ENCODE peak calls at places on chromosomes 1 and 21, in five cellular contexts. R, Z, Y, E and X are unnamed samples.

GRCh38 chr1:209784276-209785169 is at the start of gene C1orf74:
- DNase-seq in R (peak; percentile 90), Z (peak; percentile 99), Y (peak; percentile 99), E (peak; percentile 97), X (peak; percentile 99)

GRCh38 chr1:36176151-36176949 is 20.4 kb downstream of the MAP7D1 start:
- DNase-seq in R (no peak), Z (no peak), Y (peak; percentile 77), E (no peak), X (no peak)

GRCh38 chr1:9691726-9692125 is 40.2 kb downstream of the PIK3CD start:
- DNase-seq in R (no peak), Z (no peak), Y (no peak), E (no peak), X (peak; percentile 33)

GRCh38 chr1:116318897-116319296 is 54.1 kb upstream of the ATP1A1 start:
- DNase-seq in R (no peak), Z (no peak), Y (peak; percentile 14), E (no peak), X (no peak)

GRCh38 chr1:108708726-108709660 is 3.7 kb upstream of the FNDC7 start:
- DNase-seq in R (peak; percentile 13), Z (peak; percentile 42), Y (peak; percentile 71), E (peak; percentile 70), X (no peak)

GRCh38 chr1:64822621-64823020 is 77.7 kb downstream of the RAVER2 start:
- DNase-seq in R (peak; percentile 74), Z (no peak), Y (no peak), E (peak; percentile 31), X (peak; percentile 49)

GRCh38 chr1:29379438-29380073 is 143.2 kb downstream of the PTPRU start:
- DNase-seq in R (peak; percentile 44), Z (peak; percentile 51), Y (peak; percentile 87), E (peak; percentile 45), X (peak; percentile 38)

GRCh38 chr1:214678386-214678785 is 75.4 kb downstream of the CENPF start:
- DNase-seq in R (peak; percentile 18), Z (no peak), Y (no peak), E (peak; percentile 55), X (no peak)

GRCh38 chr21:41137889-41138288 is 30.1 kb upstream of the BACE2 start:
- DNase-seq in R (no peak), Z (no peak), Y (no peak), E (no peak), X (no peak)

GRCh38 chr1:160637821-160638539 is 8.9 kb downstream of the SLAMF1 start:
- DNase-seq in R (no peak), Z (no peak), Y (peak; percentile 88), E (peak; percentile 3), X (no peak)

GRCh38 chr1:74811421-74812179 is 78.6 kb downstream of the TYW3 start:
- DNase-seq in R (no peak), Z (no peak), Y (no peak), E (peak; percentile 1), X (no peak)

GRCh38 chr1:11841245-11842153 is 6.1 kb downstream of the NPPA start:
- DNase-seq in R (no peak), Z (peak; percentile 53), Y (no peak), E (no peak), X (no peak)

GRCh38 chr1:181166377-181167196 is 78.1 kb downstream of the IER5 start:
- DNase-seq in R (peak; percentile 69), Z (peak; percentile 69), Y (peak; percentile 89), E (peak; percentile 84), X (peak; percentile 87)

GRCh38 chr1:1435911-1436633 is 582 bp downstream of the VWA1 start:
- DNase-seq in R (no peak), Z (no peak), Y (no peak), E (no peak), X (no peak)

GRCh38 chr1:183029591-183030000 is 6.4 kb downstream of the LAMC1 start:
- DNase-seq in R (peak; percentile 94), Z (no peak), Y (peak; percentile 73), E (peak; percentile 52), X (peak; percentile 92)

GRCh38 chr21:33313183-33313582 is 11.6 kb upstream of the IFNAR1 start:
- DNase-seq in R (no peak), Z (no peak), Y (no peak), E (no peak), X (no peak)

GRCh38 chr1:2466834-2467554 is 9.1 kb upstream of the PLCH2 start:
- DNase-seq in R (no peak), Z (peak; percentile 64), Y (peak; percentile 34), E (no peak), X (no peak)

GRCh38 chr1:3430820-3431219 is 23.6 kb upstream of the ARHGEF16 start:
- DNase-seq in R (no peak), Z (no peak), Y (no peak), E (no peak), X (no peak)

GRCh38 chr1:88145752-88146151 is 538.3 kb upstream of the PKN2 start:
- DNase-seq in R (no peak), Z (no peak), Y (no peak), E (no peak), X (no peak)

GRCh38 chr1:214281902-214282695 is 1.1 kb downstream of the SMYD2 start:
- DNase-seq in R (peak; percentile 82), Z (no peak), Y (no peak), E (peak; percentile 56), X (peak; percentile 85)

GRCh38 chr21:42525228-42525604 is 11.6 kb downstream of the SLC37A1 start:
- DNase-seq in R (peak; percentile 50), Z (no peak), Y (peak; percentile 49), E (peak; percentile 15), X (peak; percentile 16)
- H3K4me3 ChIP-seq in R (no peak overlapping the region), Z (no peak overlapping the region), Y (no peak overlapping the region), E (no peak overlapping the region), X (no peak overlapping the region)

DNA sequence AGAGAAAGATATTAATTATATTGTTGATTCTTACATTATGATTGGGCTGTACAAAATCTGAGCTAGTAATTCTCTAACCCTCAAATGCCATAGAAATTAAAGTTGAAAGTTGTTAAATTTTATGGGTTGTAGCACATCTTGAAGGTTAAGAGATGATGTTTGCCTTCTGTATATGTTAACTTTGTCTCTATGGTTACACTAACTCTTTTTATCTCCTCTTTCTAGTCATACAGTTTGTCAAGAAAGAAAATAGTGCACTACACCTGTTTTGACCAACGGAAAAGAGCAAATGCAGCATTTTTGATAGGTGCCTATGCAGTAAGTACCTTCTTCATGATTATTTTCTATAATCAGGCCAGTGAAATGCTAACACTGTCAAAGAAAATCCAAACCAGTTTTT is 38.2 kb downstream of the CDC14A start:
- DNase-seq in R (no peak), Z (no peak), Y (no peak), E (no peak), X (no peak)
- H3K4me3 ChIP-seq in R (no peak overlapping the region), Z (no peak overlapping the region), Y (no peak overlapping the region), E (no peak overlapping the region), X (no peak overlapping the region)

GRCh38 chr1:27567931-27568246 is 36.1 kb downstream of the AHDC1 start:
- DNase-seq in R (no peak), Z (no peak), Y (no peak), E (no peak), X (no peak)
- H3K4me3 ChIP-seq in R (no peak overlapping the region), Z (no peak overlapping the region), Y (no peak overlapping the region), E (peak overlapping the region; percentile 13), X (peak overlapping the region; percentile 57)

GRCh38 chr1:167443757-167444156 is 74.6 kb downstream of the CD247 start:
- DNase-seq in R (no peak), Z (no peak), Y (no peak), E (no peak), X (no peak)

GRCh38 chr1:167442854-167443565 is 75.3 kb downstream of the CD247 start:
- DNase-seq in R (no peak), Z (no peak), Y (no peak), E (no peak), X (no peak)

GRCh38 chr1:167450843-167451242 is 67.5 kb downstream of the CD247 start:
- DNase-seq in R (no peak), Z (no peak), Y (no peak), E (no peak), X (no peak)

GRCh38 chr1:167446946-167447345 is 71.4 kb downstream of the CD247 start:
- DNase-seq in R (no peak), Z (no peak), Y (no peak), E (no peak), X (no peak)

DNA sequence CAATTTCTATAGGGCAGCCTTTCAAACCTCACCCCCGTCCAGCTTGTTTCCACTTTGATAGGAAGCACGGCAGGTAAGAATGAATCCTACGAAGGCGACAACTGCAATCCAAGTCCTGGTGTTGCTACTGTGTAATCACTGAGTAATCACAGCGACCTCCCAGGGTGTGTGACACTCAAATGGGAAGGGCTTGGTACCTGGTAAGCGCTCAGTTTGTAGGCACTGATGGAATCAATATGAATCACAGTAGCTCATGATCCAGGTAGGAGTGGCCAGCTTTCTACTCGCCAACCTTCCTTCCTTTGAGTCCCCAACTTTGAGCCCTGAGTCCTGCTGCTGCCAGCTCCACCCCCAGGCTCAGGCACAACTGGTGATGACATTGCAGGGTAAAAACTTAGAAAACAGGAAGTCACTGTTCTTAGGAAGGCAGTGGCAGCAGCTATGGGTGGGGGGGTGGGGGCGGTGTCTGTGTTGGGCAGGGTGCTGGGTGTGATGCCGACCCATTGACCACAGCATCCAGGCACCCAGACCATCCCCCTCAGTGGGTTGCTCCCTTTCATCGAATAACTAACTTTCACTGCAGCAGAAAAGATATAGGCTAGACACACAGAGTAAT is 70.7 kb downstream of the CD247 start:
- DNase-seq in R (peak; percentile 80), Z (no peak), Y (peak; percentile 69), E (no peak), X (no peak)
- H3K4me3 ChIP-seq in R (no peak overlapping the region), Z (no peak overlapping the region), Y (no peak overlapping the region), E (no peak overlapping the region), X (no peak overlapping the region)

DNA sequence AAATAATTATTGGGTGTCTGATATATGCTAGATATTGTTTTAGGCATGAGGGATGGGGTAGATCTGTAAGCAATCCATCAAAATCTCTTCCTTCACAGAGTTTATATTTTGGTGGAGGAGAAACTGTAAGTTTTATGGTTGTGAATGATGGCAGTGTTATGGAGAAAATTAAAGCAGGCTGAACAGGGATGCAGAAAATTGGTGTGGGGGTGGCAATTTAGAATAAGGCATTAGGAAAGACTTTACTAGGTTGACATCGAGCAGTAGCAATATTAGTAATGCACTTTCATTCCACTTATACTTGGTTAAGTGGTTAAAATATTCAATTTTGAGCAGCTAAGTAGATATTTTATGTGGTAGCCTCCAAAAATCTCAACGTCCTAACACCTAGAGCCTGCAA is 261.1 kb upstream of the SNX7 start:
- DNase-seq in R (no peak), Z (no peak), Y (no peak), E (no peak), X (no peak)
- H3K4me3 ChIP-seq in R (no peak overlapping the region), Z (no peak overlapping the region), Y (no peak overlapping the region), E (no peak overlapping the region), X (no peak overlapping the region)